ENCODE peak calls at places on chromosomes 5 and 9, in nine cellular contexts. H is iPS-NIHi11, F is HTR-8/SVneo, K is H9, T is NCI-H1105, J is RWPE1, Y is NCI-H69, D is prostate gland, U is astrocyte of the spinal cord. M is an unnamed sample.

GRCh38 chr5:141951341-141951781 is 6.6 kb downstream of the PCDH12 start:
- DNase-seq in K (peak; percentile 86), J (peak; percentile 34), H (peak; percentile 86), D (no peak), U (no peak), T (no peak), Y (peak; percentile 63), F (no peak), M (no peak)

GRCh38 chr9:34995288-34996060 is 5.9 kb downstream of the DNAJB5 start:
- DNase-seq in F (no peak), T (no peak), Y (no peak), D (no peak), K (no peak), H (no peak), J (no peak), U (peak; percentile 8), M (no peak)

GRCh38 chr9:90921104-90921503 is 119.5 kb downstream of the SYK start:
- DNase-seq in U (no peak), F (no peak), Y (peak; percentile 86), H (no peak), J (peak; percentile 94), D (peak; percentile 97), T (peak; percentile 86), K (no peak), M (no peak)

GRCh38 chr9:37424686-37425297 is 2.3 kb downstream of the GRHPR start:
- DNase-seq in D (no peak), U (no peak), F (no peak), T (no peak), J (no peak), H (no peak), K (no peak), Y (no peak), M (no peak)

GRCh38 chr5:64811050-64811640 is 42.4 kb downstream of the CWC27 start:
- DNase-seq in T (no peak), J (peak; percentile 50), D (no peak), H (peak; percentile 21), Y (peak; percentile 81), U (peak; percentile 71), K (no peak), F (peak; percentile 30), M (peak; percentile 5)

GRCh38 chr9:37931586-37931985 is 27.7 kb upstream of the SLC25A51 start:
- DNase-seq in U (peak; percentile 29), F (no peak), D (no peak), J (no peak), T (no peak), H (no peak), K (no peak), Y (no peak), M (no peak)

GRCh38 chr5:168651654-168652053 is 72.5 kb upstream of the PANK3 start:
- DNase-seq in T (no peak), Y (no peak), U (peak; percentile 53), H (no peak), K (no peak), J (peak; percentile 90), D (no peak), F (peak; percentile 60), M (no peak)

GRCh38 chr5:88942967-88943291 is 59.9 kb upstream of the MEF2C start:
- DNase-seq in T (no peak), D (no peak), H (no peak), F (no peak), U (no peak), J (no peak), K (no peak), Y (no peak), M (no peak)

GRCh38 chr9:99231708-99232107 is 9.6 kb downstream of the SEC61B start:
- DNase-seq in T (no peak), F (no peak), K (no peak), Y (peak; percentile 43), J (peak; percentile 32), H (peak; percentile 41), U (no peak), D (no peak), M (no peak)

GRCh38 chr5:150263801-150264621 is 25.6 kb downstream of the CAMK2A start:
- DNase-seq in T (no peak), K (no peak), Y (peak; percentile 47), F (peak; percentile 77), U (peak; percentile 89), J (peak; percentile 98), D (peak; percentile 71), H (peak; percentile 38), M (no peak)

GRCh38 chr5:149114403-149115312 is 26.6 kb upstream of the ABLIM3 start:
- DNase-seq in J (peak; percentile 75), T (peak; percentile 16), Y (peak; percentile 79), K (peak; percentile 78), H (peak; percentile 69), U (peak; percentile 81), F (peak; percentile 56), D (peak; percentile 68), M (peak; percentile 48)

GRCh38 chr5:77425998-77426659 is 66.0 kb downstream of the WDR41 start:
- DNase-seq in T (no peak), H (no peak), D (peak; percentile 19), F (no peak), U (no peak), Y (no peak), K (no peak), J (no peak), M (no peak)

GRCh38 chr9:14056235-14056930 is 257.6 kb downstream of the NFIB start:
- DNase-seq in D (no peak), U (no peak), J (no peak), K (no peak), F (no peak), H (no peak), T (no peak), Y (peak; percentile 20), M (no peak)

GRCh38 chr5:35230043-35230611 is at the start of gene PRLR:
- DNase-seq in F (no peak), H (peak; percentile 38), U (peak; percentile 13), J (peak; percentile 26), D (peak; percentile 24), K (peak; percentile 42), T (no peak), Y (peak; percentile 67), M (no peak)

GRCh38 chr5:140004174-140004573 is 38.9 kb downstream of the NRG2 start:
- DNase-seq in K (no peak), T (no peak), Y (no peak), D (no peak), F (no peak), U (no peak), J (no peak), H (no peak), M (no peak)

GRCh38 chr9:7554699-7555098 is 244.9 kb downstream of the DMAC1 start:
- DNase-seq in T (no peak), J (no peak), F (no peak), H (no peak), D (no peak), Y (no peak), K (no peak), U (no peak), M (no peak)

GRCh38 chr5:38329132-38329715 is 70.9 kb downstream of the EGFLAM start:
- DNase-seq in Y (no peak), F (peak; percentile 77), J (peak; percentile 72), D (no peak), U (no peak), K (no peak), H (peak; percentile 28), T (no peak), M (no peak)

GRCh38 chr5:108521011-108521700 is 139.3 kb upstream of the FBXL17 start:
- DNase-seq in D (no peak), F (no peak), K (no peak), J (no peak), T (no peak), U (no peak), Y (no peak), H (no peak), M (no peak)

GRCh38 chr5:127229185-127229889 is 61.3 kb upstream of the MEGF10 start:
- DNase-seq in T (no peak), J (peak; percentile 64), Y (peak; percentile 88), K (peak; percentile 56), F (no peak), H (peak; percentile 76), D (peak; percentile 53), U (peak; percentile 33), M (peak; percentile 7)

GRCh38 chr9:7154003-7154619 is 396.3 kb downstream of the KDM4C start:
- DNase-seq in U (no peak), T (no peak), F (no peak), Y (peak; percentile 88), H (no peak), D (no peak), J (no peak), K (no peak), M (no peak)

GRCh38 chr5:167916261-167916660 is 375.2 kb upstream of the WWC1 start:
- DNase-seq in K (no peak), H (no peak), T (no peak), Y (no peak), J (no peak), F (peak; percentile 38), D (no peak), U (peak; percentile 93), M (no peak)

GRCh38 chr5:143108498-143109128 is 294.9 kb downstream of the NR3C1 start:
- DNase-seq in U (no peak), T (peak; percentile 63), K (no peak), D (peak; percentile 55), Y (peak; percentile 97), F (no peak), J (no peak), H (peak; percentile 28), M (no peak)

GRCh38 chr9:38046669-38047300 is 22.2 kb downstream of the SHB start:
- DNase-seq in H (no peak), J (peak; percentile 83), F (peak; percentile 31), T (no peak), Y (no peak), U (peak; percentile 57), D (peak; percentile 94), K (peak; percentile 49), M (no peak)

GRCh38 chr5:82881571-82882200 is 195.5 kb downstream of the TMEM167A start:
- DNase-seq in T (no peak), U (no peak), J (no peak), D (no peak), K (no peak), Y (no peak), H (no peak), F (no peak), M (no peak)

GRCh38 chr9:113376634-113377531 is at the start of gene HDHD3:
- DNase-seq in H (peak; percentile 96), D (peak; percentile 88), J (peak; percentile 97), F (peak; percentile 83), T (peak; percentile 39), Y (peak; percentile 93), U (peak; percentile 73), K (peak; percentile 86), M (no peak)

GRCh38 chr9:36191290-36191645 is 547 bp downstream of the CLTA start:
- DNase-seq in T (no peak), Y (peak; percentile 64), K (no peak), H (peak; percentile 42), J (peak; percentile 23), D (no peak), F (no peak), U (no peak), M (no peak)

GRCh38 chr5:160919610-160920009 is 67.6 kb upstream of the ATP10B start:
- DNase-seq in D (no peak), T (no peak), J (no peak), U (no peak), H (no peak), Y (no peak), K (no peak), F (no peak), M (no peak)

GRCh38 chr5:37938086-37938852 is 98.4 kb upstream of the GDNF start:
- DNase-seq in J (no peak), U (no peak), F (no peak), D (no peak), K (no peak), H (no peak), Y (peak; percentile 52), T (no peak), M (no peak)

GRCh38 chr5:9037048-9037447 is 508.8 kb downstream of the SEMA5A start:
- DNase-seq in J (no peak), U (no peak), K (no peak), F (no peak), T (no peak), Y (no peak), D (no peak), H (no peak), M (no peak)

GRCh38 chr9:127731938-127732337 is 3.2 kb downstream of the TOR2A start:
- DNase-seq in H (no peak), T (no peak), U (no peak), J (no peak), Y (no peak), K (no peak), D (no peak), F (no peak), M (no peak)

GRCh38 chr9:3845549-3845948 is 319.7 kb upstream of the RFX3 start:
- DNase-seq in T (no peak), J (no peak), F (no peak), H (no peak), D (no peak), U (no peak), K (no peak), Y (peak; percentile 26), M (no peak)